ENCODE peak calls at places on chromosomes 3 and 15, in nine cellular contexts. C is A549; N is CD4-positive, alpha-beta T cell; L is glutamatergic neuron; I is activated CD8-positive, alpha-beta memory T cell treated with anti-CD3 and anti-CD28 coated beads, Interleukin-2, amount 50 U/mL, for 4 hours; W is stomach; V is T-helper 2 cell treated with Interferon-gamma antibody and Interleukin-4, amounts not matched to agents 5 μg/mL and 100 μg/mL, for 36 hours; A is GM04503; X is anterior cingulate cortex. S is an unnamed sample.

GRCh38 chr3:49028673-49029562 is at the start of gene IMPDH2:
- DNase-seq in I (peak), W (peak), L (peak), C (peak), X (peak), V (peak), A (no peak), N (peak), S (peak)

GRCh38 chr3:12287727-12288465 is 974 bp upstream of the PPARG start:
- DNase-seq in N (no peak), A (no peak), I (no peak), X (no peak), V (peak), L (peak), C (peak), W (peak), S (no peak)

GRCh38 chr3:155737844-155738460 is 6.9 kb downstream of the PLCH1 start:
- DNase-seq in L (no peak), V (no peak), X (no peak), W (peak), I (no peak), N (no peak), A (no peak), C (peak), S (no peak)

GRCh38 chr15:96462768-96463167 is 132.3 kb downstream of the NR2F2 start:
- DNase-seq in A (no peak), L (no peak), X (no peak), N (no peak), V (no peak), W (no peak), I (no peak), C (no peak), S (peak)

GRCh38 chr15:99320374-99321215 is 69.3 kb downstream of the LRRC28 start:
- DNase-seq in X (no peak), I (no peak), W (no peak), N (no peak), A (no peak), L (no peak), C (no peak), V (no peak), S (no peak)

GRCh38 chr3:86578071-86578470 is 412.9 kb downstream of the VGLL3 start:
- DNase-seq in N (no peak), C (no peak), A (no peak), X (no peak), V (no peak), L (no peak), I (no peak), W (no peak), S (no peak)

GRCh38 chr3:18194431-18194830 is 230.7 kb downstream of the SATB1 start:
- DNase-seq in X (no peak), V (no peak), N (no peak), A (no peak), W (no peak), I (no peak), L (no peak), C (no peak), S (peak)

GRCh38 chr3:127088511-127089430 is 104.2 kb upstream of the PRR23E start:
- DNase-seq in L (no peak), V (no peak), X (no peak), I (no peak), W (no peak), N (no peak), C (no peak), A (no peak), S (no peak)

GRCh38 chr3:131083190-131083863 is 56.6 kb downstream of the NEK11 start:
- DNase-seq in I (no peak), A (no peak), N (no peak), W (peak), V (no peak), L (peak), X (peak), C (no peak), S (peak)

GRCh38 chr3:134463676-134464611 is 21.8 kb downstream of the ANAPC13 start:
- DNase-seq in V (no peak), A (peak), W (no peak), N (no peak), C (no peak), L (no peak), X (peak), I (no peak), S (peak)

GRCh38 chr3:13078158-13078905 is 5.1 kb upstream of the IQSEC1 start:
- DNase-seq in L (no peak), V (no peak), I (no peak), A (no peak), C (no peak), N (no peak), X (peak), W (no peak), S (no peak)

GRCh38 chr3:33218072-33218445 is 551 bp downstream of the SUSD5 start:
- DNase-seq in W (no peak), V (no peak), I (no peak), X (no peak), A (no peak), C (no peak), L (no peak), N (no peak), S (no peak)

GRCh38 chr15:69556344-69556743 is 103.7 kb downstream of the RPLP1 start:
- DNase-seq in V (no peak), N (no peak), W (no peak), A (no peak), X (no peak), C (peak), I (no peak), L (no peak), S (no peak)

GRCh38 chr3:133211449-133211848 is 173.3 kb downstream of the TMEM108 start:
- DNase-seq in X (no peak), N (no peak), A (no peak), C (no peak), V (no peak), L (no peak), W (no peak), I (no peak), S (no peak)

GRCh38 chr3:181660337-181660736 is 51.4 kb upstream of the SOX2 start:
- DNase-seq in C (no peak), W (no peak), A (no peak), N (no peak), L (no peak), X (no peak), I (no peak), V (no peak), S (no peak)

GRCh38 chr15:81930582-81931369 is 115.0 kb downstream of the MEX3B start:
- DNase-seq in I (no peak), N (no peak), C (no peak), W (no peak), X (no peak), V (no peak), L (no peak), A (no peak), S (no peak)